ENCODE peak calls at places on chromosomes 5 and 9, in nine cellular contexts. X, D, W, H, T, J, B, N and L are unnamed samples. For H3K27me3 and H3K36me3, the result is how much of the 10 kb centered on the place peaks cover.

GRCh38 chr5:56534102-56534501 is 281.2 kb upstream of the MAP3K1 start:
- DNase-seq in T (no peak), X (peak), B (peak), N (no peak), J (no peak), H (no peak), W (no peak), D (peak), L (no peak)

GRCh38 chr9:137028281-137029057 is 432 bp upstream of the ABCA2 start:
- DNase-seq in W (peak), B (peak), D (peak), N (peak), J (peak), H (peak), X (no peak), T (no peak), L (peak)

GRCh38 chr9:99169982-99170761 is 51.6 kb downstream of the ALG2 start:
- DNase-seq in T (no peak), D (no peak), W (no peak), J (no peak), N (no peak), H (no peak), X (no peak), B (no peak), L (no peak)

GRCh38 chr9:14961372-14962068 is 51.3 kb upstream of the FREM1 start:
- DNase-seq in X (no peak), W (no peak), B (no peak), D (no peak), H (no peak), N (no peak), J (no peak), T (no peak), L (no peak)

GRCh38 chr5:82509726-82510125 is 231.6 kb upstream of the RPS23 start:
- DNase-seq in H (no peak), W (no peak), D (no peak), B (no peak), T (no peak), J (no peak), N (no peak), X (no peak), L (no peak)

GRCh38 chr5:31944683-31945445 is 229.3 kb downstream of the GOLPH3 start:
- DNase-seq in T (no peak), X (no peak), H (no peak), N (no peak), B (no peak), W (no peak), J (no peak), D (peak), L (no peak)

GRCh38 chr9:25678846-25679360 is 659 bp upstream of the TUSC1 start:
- DNase-seq in X (no peak), B (peak), N (no peak), D (no peak), H (no peak), W (no peak), T (no peak), J (no peak), L (no peak)

GRCh38 chr9:114504341-114505186 is 709 bp downstream of the WHRN start:
- DNase-seq in J (peak), T (peak), W (peak), X (no peak), N (peak), D (peak), H (peak), B (peak), L (peak)

GRCh38 chr5:172107606-172108005 is 80.4 kb downstream of the STK10 start:
- DNase-seq in D (no peak), B (peak), W (no peak), H (no peak), J (no peak), N (no peak), X (no peak), T (no peak), L (no peak)

GRCh38 chr5:173789031-173789920 is 98.9 kb upstream of the CPEB4 start:
- DNase-seq in X (no peak), N (peak), T (peak), B (peak), H (no peak), W (no peak), J (no peak), D (peak), L (no peak)

GRCh38 chr9:95506438-95506691 is 10.4 kb downstream of the PTCH1 start:
- DNase-seq in H (peak), B (peak), X (no peak), N (no peak), T (no peak), W (peak), D (no peak), J (peak), L (peak)

GRCh38 chr9:11275158-11275695 is 662.4 kb upstream of the PTPRD start:
- DNase-seq in H (no peak), X (no peak), B (no peak), J (no peak), D (no peak), T (no peak), W (no peak), N (no peak), L (no peak)

GRCh38 chr5:69492391-69493234 is at the start of gene OCLN:
- DNase-seq in W (peak), T (no peak), H (no peak), X (no peak), N (peak), D (peak), J (no peak), B (peak), L (no peak)

GRCh38 chr5:1897816-1898450 is 15.2 kb upstream of the IRX4 start:
- DNase-seq in H (no peak), D (no peak), X (no peak), W (no peak), T (no peak), J (no peak), B (no peak), N (peak), L (peak)
- H3K27me3 ChIP-seq in H (under half), D (under half), X (under half), W (under half), T (under half), J (under half), B (under half), N (under half), L (under half)

GRCh38 chr5:154860765-154861164 is 2.3 kb downstream of the CNOT8 start:
- DNase-seq in T (no peak), J (no peak), D (no peak), H (no peak), X (no peak), W (no peak), B (peak), N (no peak), L (no peak)
- H3K4me3 ChIP-seq in T (peak), J (peak), D (peak), H (peak), X (no peak), W (peak), B (peak), N (no peak), L (no peak)

GRCh38 chr5:97980291-97980690 is 793.2 kb upstream of the RGMB start:
- DNase-seq in H (no peak), J (no peak), T (no peak), N (no peak), D (no peak), B (no peak), X (no peak), W (no peak), L (no peak)

GRCh38 chr5:97979740-97980139 is 793.7 kb upstream of the RGMB start:
- DNase-seq in D (no peak), N (no peak), J (no peak), W (no peak), X (no peak), T (peak), B (peak), H (peak), L (no peak)
- H3K36me3 ChIP-seq in D (under half), N (under half), J (under half), W (under half), X (under half), T (under half), B (under half), H (under half), L (under half)

DNA sequence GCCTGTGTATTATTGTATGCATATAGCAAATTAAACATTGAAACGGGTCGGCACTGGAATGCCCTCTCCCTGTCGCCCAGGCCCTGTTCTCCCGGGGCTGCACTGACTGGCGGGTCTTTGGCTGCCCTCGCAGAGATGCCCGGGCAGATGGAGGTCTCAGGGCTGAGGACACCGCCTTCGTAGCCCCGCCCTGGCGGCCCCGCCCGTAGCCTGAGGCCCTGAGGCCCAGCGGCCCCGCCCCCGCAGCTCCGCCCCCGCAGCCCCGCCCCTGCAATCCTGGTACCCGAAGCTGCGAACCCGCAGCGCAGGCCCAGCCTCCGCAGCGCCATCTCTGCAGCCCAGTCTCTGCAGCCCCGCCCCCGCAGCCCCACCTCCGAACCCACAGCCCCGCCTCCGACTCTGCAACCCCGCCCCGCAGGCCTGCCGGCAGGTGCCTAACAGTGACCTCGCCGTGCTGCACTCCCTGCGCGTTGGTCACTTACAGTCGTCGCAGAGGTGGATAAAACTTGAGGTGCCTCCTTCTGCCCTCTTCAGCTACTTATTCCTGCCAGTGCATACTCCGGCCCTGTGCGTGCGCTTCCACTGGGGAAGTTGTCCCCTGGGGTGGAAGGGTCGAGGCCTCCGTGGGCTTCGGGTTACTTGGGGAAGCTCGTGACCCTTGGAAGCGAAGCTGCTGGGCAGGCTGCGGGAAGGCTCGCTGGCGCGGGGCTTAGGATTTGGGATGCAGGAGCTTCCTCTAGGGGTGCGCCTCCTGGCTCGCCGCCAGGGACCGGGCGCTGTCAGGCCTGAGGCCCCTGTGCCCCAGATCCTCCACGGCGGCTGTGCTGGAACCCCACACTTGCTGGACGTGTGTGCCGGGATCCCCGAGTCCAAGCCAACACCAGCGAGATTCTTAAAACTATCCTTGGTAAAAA is 72.3 kb downstream of the ICE1 start:
- DNase-seq in N (peak), J (peak), H (peak), X (no peak), B (peak), W (peak), T (peak), D (peak), L (peak)
- H3K27me3 ChIP-seq in N (under half), J (under half), H (under half), X (under half), B (under half), W (under half), T (under half), D (under half), L (under half)

GRCh38 chr5:135386096-135386495 is 12.9 kb downstream of the MACROH2A1 start:
- DNase-seq in N (no peak), W (no peak), D (no peak), J (no peak), B (peak), T (no peak), X (no peak), H (no peak), L (no peak)
- H3K4me3 ChIP-seq in N (no peak), W (no peak), D (no peak), J (no peak), B (no peak), T (no peak), X (no peak), H (no peak), L (no peak)

DNA sequence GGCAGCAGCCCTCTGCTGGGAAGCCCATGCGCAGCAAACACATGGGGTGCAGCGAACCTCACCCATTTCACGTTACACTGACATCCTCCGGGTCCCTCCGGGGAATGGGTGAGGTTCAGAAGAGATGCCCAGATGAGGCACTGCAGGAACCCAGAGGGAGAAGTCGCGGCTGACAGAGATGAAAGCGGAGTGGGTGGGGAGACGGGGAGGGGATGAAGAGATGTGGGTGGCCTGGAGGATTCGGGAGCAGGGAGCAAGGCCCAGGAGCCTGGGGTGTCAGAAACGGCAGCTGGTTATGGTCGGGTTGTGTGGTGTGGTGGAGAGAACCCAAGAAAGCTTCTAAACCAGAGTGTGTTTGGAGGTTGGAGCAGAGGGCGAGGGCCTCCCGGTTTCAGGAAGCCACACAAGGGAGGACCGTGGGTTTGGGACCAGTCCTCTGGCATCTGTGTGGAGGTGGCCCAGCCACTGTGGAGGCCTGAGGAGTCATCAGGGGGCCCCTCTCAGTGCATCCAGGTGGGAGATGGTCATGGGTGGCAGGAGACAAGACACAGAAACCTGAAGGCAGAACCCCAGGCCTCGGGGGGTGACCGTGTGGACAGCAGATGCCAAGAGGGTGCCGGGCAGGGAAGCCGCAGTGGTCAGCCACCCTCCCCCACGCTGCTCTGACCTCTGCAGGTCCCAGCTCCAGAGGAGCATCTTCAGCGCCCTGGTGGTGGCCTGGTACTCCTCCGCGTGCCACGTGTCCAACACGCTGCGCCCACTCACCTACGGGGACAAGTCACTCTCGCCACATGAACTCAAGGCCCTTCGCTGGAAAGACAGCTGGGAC is 8.6 kb downstream of the UCK1 start:
- DNase-seq in H (no peak), B (no peak), X (no peak), D (no peak), J (no peak), T (peak), N (no peak), W (no peak), L (no peak)
- H3K36me3 ChIP-seq in H (half or more), B (under half), X (under half), D (half or more), J (under half), T (half or more), N (under half), W (half or more), L (under half)

GRCh38 chr9:33649463-33649862 is 125.4 kb downstream of the ANKRD18B start:
- DNase-seq in N (no peak), H (no peak), D (no peak), B (no peak), X (no peak), J (no peak), W (peak), T (no peak), L (no peak)
- H3K27me3 ChIP-seq in N (under half), H (half or more), D (under half), B (half or more), X (under half), J (under half), W (under half), T (under half), L (under half)